ENCODE peak calls at places on chromosomes 2 and 18, in nine cellular contexts. L is fibroblast of lung; K is CD8-positive, alpha-beta T cell; O is prostate gland; N is sigmoid colon; F is IMR-90; B is astrocyte; T is left lung; W is stomach. D is an unnamed sample.

GRCh38 chr2:237558918-237559645 is 7.3 kb upstream of the PRLH start:
- DNase-seq in L (peak; percentile 89), K (no peak), O (peak; percentile 82), N (peak; percentile 96), F (peak; percentile 51), B (peak; percentile 53), T (no peak), W (peak; percentile 83), D (no peak)

GRCh38 chr2:24238158-24238557 is 63.3 kb downstream of the FAM228A start:
- DNase-seq in L (no peak), K (no peak), O (no peak), N (no peak), F (no peak), B (no peak), T (no peak), W (no peak), D (no peak)

GRCh38 chr18:1246827-1247226 is 342.2 kb downstream of the ADCYAP1 start:
- DNase-seq in L (no peak), K (no peak), O (no peak), N (no peak), F (no peak), B (no peak), T (no peak), W (no peak), D (no peak)

GRCh38 chr2:71617266-71617665 is 163.9 kb downstream of the DYSF start:
- DNase-seq in L (no peak), K (no peak), O (no peak), N (no peak), F (no peak), B (no peak), T (no peak), W (peak; percentile 14), D (no peak)

GRCh38 chr2:168375195-168375798 is 80.8 kb upstream of the CERS6 start:
- DNase-seq in L (peak; percentile 6), K (no peak), O (no peak), N (no peak), F (no peak), B (no peak), T (no peak), W (no peak), D (no peak)

GRCh38 chr2:164910091-164910899 is 45.0 kb downstream of the SLC38A11 start:
- DNase-seq in L (peak; percentile 25), K (no peak), O (peak; percentile 77), N (no peak), F (peak; percentile 77), B (peak; percentile 82), T (no peak), W (peak; percentile 39), D (peak; percentile 55)

GRCh38 chr2:236715511-236715961 is 145.9 kb downstream of the ACKR3 start:
- DNase-seq in L (peak; percentile 24), K (no peak), O (no peak), N (no peak), F (no peak), B (peak; percentile 28), T (no peak), W (no peak), D (no peak)

GRCh38 chr18:12309683-12310198 is 1.7 kb downstream of the TUBB6 start:
- DNase-seq in L (no peak), K (no peak), O (no peak), N (no peak), F (no peak), B (no peak), T (no peak), W (no peak), D (no peak)

GRCh38 chr2:156306821-156307220 is 25.7 kb downstream of the NR4A2 start:
- DNase-seq in L (no peak), K (no peak), O (no peak), N (no peak), F (no peak), B (no peak), T (no peak), W (no peak), D (no peak)

GRCh38 chr18:14074187-14074586 is 58.0 kb downstream of the ZNF519 start:
- DNase-seq in L (no peak), K (no peak), O (no peak), N (no peak), F (no peak), B (no peak), T (no peak), W (no peak), D (no peak)

GRCh38 chr18:53553030-53553429 is 671.4 kb downstream of the MBD2 start:
- DNase-seq in L (no peak), K (no peak), O (no peak), N (no peak), F (no peak), B (no peak), T (no peak), W (no peak), D (no peak)

GRCh38 chr2:240155080-240156025 is 14.9 kb upstream of the OTOS start:
- DNase-seq in L (no peak), K (no peak), O (no peak), N (peak; percentile 58), F (peak; percentile 12), B (no peak), T (peak; percentile 43), W (no peak), D (peak; percentile 8)

DNA sequence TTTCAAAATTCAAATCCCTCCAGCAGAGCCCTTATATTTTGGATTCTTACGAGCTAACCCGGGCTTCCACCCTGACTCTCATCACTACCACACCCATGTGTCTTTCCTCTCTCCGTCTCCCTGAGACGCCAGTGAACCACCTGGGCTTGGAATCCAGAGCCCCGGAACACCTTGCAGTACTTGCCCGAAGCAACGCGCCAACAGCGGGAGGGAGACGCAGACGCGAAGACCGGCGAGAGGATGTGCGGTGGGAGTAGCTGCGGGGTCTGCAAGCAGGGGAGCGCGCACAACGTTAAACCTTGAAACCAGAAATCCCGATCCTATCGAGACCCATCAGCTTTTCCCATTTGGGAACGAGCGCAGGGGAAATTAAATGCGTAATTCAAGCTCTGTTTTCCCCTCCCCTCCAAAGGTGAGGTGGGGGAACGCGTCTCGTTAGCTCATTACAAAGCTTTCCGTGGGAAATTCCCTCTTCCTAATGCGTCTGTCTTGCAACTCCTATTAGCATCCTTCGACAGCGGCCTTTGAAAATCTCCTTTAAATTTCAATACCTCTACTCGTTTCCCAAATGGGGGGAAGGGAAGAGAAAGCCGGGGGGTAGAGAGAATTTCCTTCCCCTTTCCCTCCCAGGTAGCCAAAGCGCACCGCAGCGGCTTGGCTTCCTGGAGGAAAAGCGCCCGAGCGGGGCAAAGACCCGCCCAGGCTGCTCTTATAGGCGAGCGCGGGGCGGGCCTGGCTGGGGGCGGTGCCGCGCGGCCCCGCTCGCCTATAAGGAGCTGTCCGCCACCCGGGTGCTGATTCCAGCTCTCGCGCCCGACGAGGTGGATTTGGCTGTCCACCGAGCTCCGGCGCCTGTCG is at the start of gene CNTNAP5:
- DNase-seq in L (peak; percentile 17), K (no peak), O (no peak), N (no peak), F (no peak), B (peak; percentile 1), T (peak; percentile 80), W (peak; percentile 46), D (no peak)
- H3K4me1 ChIP-seq in L (no peaks in the 10 kb centered on the region), K (no peaks in the 10 kb centered on the region), O (no peaks in the 10 kb centered on the region), N (peaks cover 11% of the 10 kb centered on the region), F (no peaks in the 10 kb centered on the region), B (peaks cover 3% of the 10 kb centered on the region), T (no peaks in the 10 kb centered on the region), W (peaks cover 14% of the 10 kb centered on the region), D (no peaks in the 10 kb centered on the region)

GRCh38 chr18:58865714-58866113 is 1.0 kb downstream of the ZNF532 start:
- DNase-seq in L (no peak), K (no peak), O (no peak), N (peak; percentile 8), F (no peak), B (no peak), T (no peak), W (no peak), D (no peak)

GRCh38 chr18:58862851-58863538 is 1.7 kb upstream of the ZNF532 start:
- DNase-seq in L (peak; percentile 69), K (no peak), O (no peak), N (peak; percentile 66), F (peak; percentile 62), B (peak; percentile 65), T (peak; percentile 81), W (peak; percentile 27), D (peak; percentile 55)

GRCh38 chr18:58863539-58864145 is 1.0 kb upstream of the ZNF532 start:
- DNase-seq in L (peak; percentile 53), K (no peak), O (peak; percentile 33), N (peak; percentile 74), F (peak; percentile 30), B (no peak), T (peak; percentile 83), W (peak; percentile 55), D (peak; percentile 74)

GRCh38 chr18:58866261-58867232 is 1.9 kb downstream of the ZNF532 start:
- DNase-seq in L (no peak), K (no peak), O (no peak), N (peak; percentile 15), F (no peak), B (no peak), T (no peak), W (no peak), D (no peak)

DNA sequence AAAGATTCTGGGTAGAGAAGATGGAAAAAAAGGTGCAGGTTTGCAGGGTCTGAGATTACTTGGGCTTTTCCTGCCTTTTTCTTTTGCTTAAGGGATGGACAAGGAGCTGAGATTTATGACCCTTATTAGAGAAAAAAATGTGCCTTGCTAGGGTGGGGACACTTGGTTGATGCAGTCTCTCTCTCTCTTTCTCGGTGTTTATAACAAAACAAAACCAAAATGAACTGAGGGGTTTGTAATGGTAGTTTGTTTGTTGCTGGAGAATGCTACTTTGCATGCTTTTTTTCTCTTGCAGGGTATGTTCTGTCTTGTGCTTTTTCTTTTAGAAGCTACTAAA is 300 bp downstream of the ZNF532 start:
- DNase-seq in L (no peak), K (no peak), O (no peak), N (no peak), F (no peak), B (no peak), T (no peak), W (no peak), D (no peak)
- H3K4me3 ChIP-seq in L (peak overlapping the region; percentile 53), K (no peak overlapping the region), O (peak overlapping the region; percentile 31), N (no peak overlapping the region), F (peak overlapping the region; percentile 39), B (peak overlapping the region; percentile 34), T (peak overlapping the region; percentile 44), W (peak overlapping the region; percentile 51), D (no peak overlapping the region)

GRCh38 chr2:231557571-231558217 is 27.4 kb upstream of the NMUR1 start:
- DNase-seq in L (peak; percentile 89), K (peak; percentile 67), O (peak; percentile 49), N (peak; percentile 89), F (peak; percentile 81), B (peak; percentile 48), T (peak; percentile 65), W (peak; percentile 57), D (peak; percentile 49)
- TF ChIP-seq CTCF in L (peak; percentile 60), K (peak; percentile 66), O (peak; percentile 80), N (peak; percentile 70), F (peak; percentile 82), B (peak; percentile 76), T (peak; percentile 51), W (no peak), D (peak; percentile 66)

GRCh38 chr2:159134979-159135378 is 151.5 kb downstream of the WDSUB1 start:
- DNase-seq in L (no peak), K (no peak), O (no peak), N (no peak), F (no peak), B (no peak), T (no peak), W (no peak), D (no peak)
- H3K4me1 ChIP-seq in L (peaks cover 32% of the 10 kb centered on the region), K (no peaks in the 10 kb centered on the region), O (peaks cover 4% of the 10 kb centered on the region), N (peaks cover 70% of the 10 kb centered on the region), F (peaks cover 41% of the 10 kb centered on the region), B (peaks cover 80% of the 10 kb centered on the region), T (peaks cover 50% of the 10 kb centered on the region), W (peaks cover 64% of the 10 kb centered on the region), D (peaks cover 9% of the 10 kb centered on the region)

GRCh38 chr2:160380613-160381012 is 113.0 kb downstream of the RBMS1 start:
- DNase-seq in L (no peak), K (no peak), O (no peak), N (no peak), F (no peak), B (no peak), T (peak; percentile 70), W (no peak), D (no peak)
- H3K4me3 ChIP-seq in L (no peak overlapping the region), K (no peak overlapping the region), O (no peak overlapping the region), N (no peak overlapping the region), F (no peak overlapping the region), B (no peak overlapping the region), T (no peak overlapping the region), W (no peak overlapping the region), D (no peak overlapping the region)

D was measured in mucosa of descending colon.